ENCODE peak calls at places on chromosomes 5 and 9, in eight cellular contexts. G, O, M, X, Y, Q, F and C are unnamed samples.

GRCh38 chr9:14147738-14148137 is 166.2 kb downstream of the NFIB start:
- DNase-seq in O (no peak), M (no peak), Q (no peak), F (no peak), G (no peak), Y (no peak), X (no peak), C (no peak)

GRCh38 chr9:88538311-88539085 is 3.5 kb downstream of the NXNL2 start:
- DNase-seq in O (no peak), Y (no peak), G (no peak), F (no peak), M (no peak), X (no peak), Q (no peak), C (peak; percentile 97)

GRCh38 chr5:96809898-96810297 is 2.2 kb upstream of the ERAP1 start:
- DNase-seq in M (no peak), Q (no peak), Y (no peak), G (no peak), X (no peak), F (no peak), O (no peak), C (no peak)

GRCh38 chr9:127943746-127944145 is 6.1 kb upstream of the DPM2 start:
- DNase-seq in G (peak; percentile 62), Y (no peak), F (peak; percentile 90), Q (peak; percentile 63), X (peak; percentile 87), M (peak; percentile 73), O (peak; percentile 89), C (peak; percentile 41)

GRCh38 chr5:146196459-146197048 is 6.9 kb upstream of the RBM27 start:
- DNase-seq in M (no peak), Y (no peak), G (no peak), X (no peak), F (no peak), Q (no peak), O (no peak), C (no peak)

GRCh38 chr5:83323557-83323956 is 148.0 kb upstream of the VCAN start:
- DNase-seq in Q (no peak), O (no peak), Y (no peak), G (no peak), X (no peak), M (no peak), F (no peak), C (no peak)

GRCh38 chr5:95068303-95068702 is 216.6 kb downstream of the MCTP1 start:
- DNase-seq in Y (no peak), X (no peak), G (no peak), F (no peak), Q (no peak), O (no peak), M (no peak), C (no peak)

GRCh38 chr9:109968332-109968657 is 188.3 kb downstream of the PALM2AKAP2 start:
- DNase-seq in X (no peak), O (no peak), F (no peak), Y (no peak), M (no peak), Q (no peak), G (no peak), C (no peak)

GRCh38 chr5:67659288-67659687 is 462.7 kb upstream of the CD180 start:
- DNase-seq in F (no peak), O (no peak), X (no peak), M (no peak), G (no peak), Y (no peak), Q (no peak), C (no peak)

GRCh38 chr5:14134086-14134485 is 9.1 kb upstream of the TRIO start:
- DNase-seq in Y (no peak), O (no peak), Q (no peak), F (no peak), M (no peak), G (no peak), X (no peak), C (no peak)